ENCODE peak calls at places on chromosomes 13 and 19, in five cellular contexts. One of them, this sample, is unnamed.

GRCh38 chr13:81610613-81611012 is 1269.7 kb upstream of the SPRY2 start:
- DNase-seq in H1: no peak
- DNase-seq in IMR-90: no peak
- DNase-seq in neuronal stem cell: no peak
- DNase-seq in mesendoderm: no peak
- DNase-seq in this sample: no peak

GRCh38 chr19:55340784-55341147 is 1.1 kb downstream of the KMT5C start:
- DNase-seq in H1: no peak
- DNase-seq in IMR-90: no peak
- DNase-seq in neuronal stem cell: no peak
- DNase-seq in mesendoderm: no peak
- DNase-seq in this sample: peak

GRCh38 chr13:54029226-54029625 is 1000.6 kb downstream of the OLFM4 start:
- DNase-seq in H1: peak
- DNase-seq in IMR-90: no peak
- DNase-seq in neuronal stem cell: peak
- DNase-seq in mesendoderm: peak
- DNase-seq in this sample: peak

GRCh38 chr19:52941941-52942370 is 18.7 kb upstream of the ZNF888 start:
- DNase-seq in H1: no peak
- DNase-seq in IMR-90: peak
- DNase-seq in neuronal stem cell: no peak
- DNase-seq in mesendoderm: peak
- DNase-seq in this sample: peak

GRCh38 chr13:34044660-34045080 is 226.7 kb downstream of the RFC3 start:
- DNase-seq in H1: no peak
- DNase-seq in IMR-90: peak
- DNase-seq in neuronal stem cell: no peak
- DNase-seq in mesendoderm: no peak
- DNase-seq in this sample: peak

GRCh38 chr19:41945135-41945766 is 13.9 kb downstream of the RABAC1 start:
- DNase-seq in H1: no peak
- DNase-seq in IMR-90: no peak
- DNase-seq in neuronal stem cell: no peak
- DNase-seq in mesendoderm: no peak
- DNase-seq in this sample: no peak

GRCh38 chr13:95564948-95565347 is 12.4 kb downstream of the CLDN10 start:
- DNase-seq in H1: no peak
- DNase-seq in IMR-90: peak
- DNase-seq in neuronal stem cell: no peak
- DNase-seq in mesendoderm: no peak
- DNase-seq in this sample: peak

GRCh38 chr19:10334340-10335148 is 1.2 kb upstream of the RAVER1 start:
- DNase-seq in H1: peak
- DNase-seq in IMR-90: peak
- DNase-seq in neuronal stem cell: peak
- DNase-seq in mesendoderm: peak
- DNase-seq in this sample: peak

GRCh38 chr13:40164137-40164536 is 502.3 kb downstream of the FOXO1 start:
- DNase-seq in H1: no peak
- DNase-seq in IMR-90: no peak
- DNase-seq in neuronal stem cell: no peak
- DNase-seq in mesendoderm: no peak
- DNase-seq in this sample: peak

GRCh38 chr19:35911790-35912189 is 3.7 kb upstream of the TYROBP start:
- DNase-seq in H1: no peak
- DNase-seq in IMR-90: peak
- DNase-seq in neuronal stem cell: no peak
- DNase-seq in mesendoderm: no peak
- DNase-seq in this sample: no peak

GRCh38 chr19:13181747-13182388 is 31.7 kb downstream of the IER2 start:
- DNase-seq in H1: no peak
- DNase-seq in IMR-90: peak
- DNase-seq in neuronal stem cell: no peak
- DNase-seq in mesendoderm: no peak
- DNase-seq in this sample: no peak

GRCh38 chr13:66665991-66666390 is 564.1 kb downstream of the PCDH9 start:
- DNase-seq in H1: no peak
- DNase-seq in IMR-90: peak
- DNase-seq in neuronal stem cell: peak
- DNase-seq in mesendoderm: peak
- DNase-seq in this sample: no peak

GRCh38 chr13:27007166-27007565 is 164.4 kb downstream of the USP12 start:
- DNase-seq in H1: no peak
- DNase-seq in IMR-90: no peak
- DNase-seq in neuronal stem cell: no peak
- DNase-seq in mesendoderm: no peak
- DNase-seq in this sample: no peak

GRCh38 chr19:2282062-2282861 is at the start of gene PEAK3:
- DNase-seq in H1: no peak
- DNase-seq in IMR-90: peak
- DNase-seq in neuronal stem cell: no peak
- DNase-seq in mesendoderm: peak
- DNase-seq in this sample: peak

GRCh38 chr19:18119243-18120105 is 21.9 kb downstream of the MAST3 start:
- DNase-seq in H1: no peak
- DNase-seq in IMR-90: no peak
- DNase-seq in neuronal stem cell: no peak
- DNase-seq in mesendoderm: no peak
- DNase-seq in this sample: no peak

GRCh38 chr19:44759083-44759804 is 10.7 kb downstream of the BCL3 start:
- DNase-seq in H1: no peak
- DNase-seq in IMR-90: no peak
- DNase-seq in neuronal stem cell: no peak
- DNase-seq in mesendoderm: no peak
- DNase-seq in this sample: no peak

GRCh38 chr19:36013280-36014028 is 559 bp downstream of the ALKBH6 start:
- DNase-seq in H1: no peak
- DNase-seq in IMR-90: no peak
- DNase-seq in neuronal stem cell: no peak
- DNase-seq in mesendoderm: no peak
- DNase-seq in this sample: no peak

GRCh38 chr19:7470540-7471305 is 18.1 kb downstream of the PEX11G start:
- DNase-seq in H1: no peak
- DNase-seq in IMR-90: no peak
- DNase-seq in neuronal stem cell: no peak
- DNase-seq in mesendoderm: no peak
- DNase-seq in this sample: no peak

GRCh38 chr19:7618771-7619510 is 10.4 kb downstream of the XAB2 start:
- DNase-seq in H1: no peak
- DNase-seq in IMR-90: no peak
- DNase-seq in neuronal stem cell: no peak
- DNase-seq in mesendoderm: no peak
- DNase-seq in this sample: no peak

GRCh38 chr13:98752111-98752941 is at the start of gene SLC15A1:
- DNase-seq in H1: no peak
- DNase-seq in IMR-90: no peak
- DNase-seq in neuronal stem cell: no peak
- DNase-seq in mesendoderm: no peak
- DNase-seq in this sample: no peak

GRCh38 chr19:41624515-41624914 is 2.4 kb downstream of the CEACAM4 start:
- DNase-seq in H1: no peak
- DNase-seq in IMR-90: no peak
- DNase-seq in neuronal stem cell: no peak
- DNase-seq in mesendoderm: no peak
- DNase-seq in this sample: no peak

GRCh38 chr13:49399801-49400472 is 43.9 kb downstream of the CAB39L start:
- DNase-seq in H1: no peak
- DNase-seq in IMR-90: no peak
- DNase-seq in neuronal stem cell: no peak
- DNase-seq in mesendoderm: no peak
- DNase-seq in this sample: peak

GRCh38 chr13:35826626-35827254 is 304.4 kb downstream of the DCLK1 start:
- DNase-seq in H1: no peak
- DNase-seq in IMR-90: no peak
- DNase-seq in neuronal stem cell: no peak
- DNase-seq in mesendoderm: peak
- DNase-seq in this sample: no peak

GRCh38 chr13:94956407-94957110 is 244.2 kb upstream of the SOX21 start:
- DNase-seq in H1: no peak
- DNase-seq in IMR-90: no peak
- DNase-seq in neuronal stem cell: no peak
- DNase-seq in mesendoderm: no peak
- DNase-seq in this sample: no peak

GRCh38 chr13:46580362-46580839 is 27.4 kb downstream of the LRCH1 start:
- DNase-seq in H1: no peak
- DNase-seq in IMR-90: no peak
- DNase-seq in neuronal stem cell: no peak
- DNase-seq in mesendoderm: no peak
- DNase-seq in this sample: peak

GRCh38 chr13:46575321-46575721 is 22.4 kb downstream of the LRCH1 start:
- DNase-seq in H1: no peak
- DNase-seq in IMR-90: peak
- DNase-seq in neuronal stem cell: no peak
- DNase-seq in mesendoderm: no peak
- DNase-seq in this sample: no peak

GRCh38 chr13:46578590-46578975 is 25.6 kb downstream of the LRCH1 start:
- DNase-seq in H1: no peak
- DNase-seq in IMR-90: no peak
- DNase-seq in neuronal stem cell: no peak
- DNase-seq in mesendoderm: no peak
- DNase-seq in this sample: no peak

GRCh38 chr13:46575843-46576242 is 22.9 kb downstream of the LRCH1 start:
- DNase-seq in H1: no peak
- DNase-seq in IMR-90: peak
- DNase-seq in neuronal stem cell: no peak
- DNase-seq in mesendoderm: no peak
- DNase-seq in this sample: no peak

DNA sequence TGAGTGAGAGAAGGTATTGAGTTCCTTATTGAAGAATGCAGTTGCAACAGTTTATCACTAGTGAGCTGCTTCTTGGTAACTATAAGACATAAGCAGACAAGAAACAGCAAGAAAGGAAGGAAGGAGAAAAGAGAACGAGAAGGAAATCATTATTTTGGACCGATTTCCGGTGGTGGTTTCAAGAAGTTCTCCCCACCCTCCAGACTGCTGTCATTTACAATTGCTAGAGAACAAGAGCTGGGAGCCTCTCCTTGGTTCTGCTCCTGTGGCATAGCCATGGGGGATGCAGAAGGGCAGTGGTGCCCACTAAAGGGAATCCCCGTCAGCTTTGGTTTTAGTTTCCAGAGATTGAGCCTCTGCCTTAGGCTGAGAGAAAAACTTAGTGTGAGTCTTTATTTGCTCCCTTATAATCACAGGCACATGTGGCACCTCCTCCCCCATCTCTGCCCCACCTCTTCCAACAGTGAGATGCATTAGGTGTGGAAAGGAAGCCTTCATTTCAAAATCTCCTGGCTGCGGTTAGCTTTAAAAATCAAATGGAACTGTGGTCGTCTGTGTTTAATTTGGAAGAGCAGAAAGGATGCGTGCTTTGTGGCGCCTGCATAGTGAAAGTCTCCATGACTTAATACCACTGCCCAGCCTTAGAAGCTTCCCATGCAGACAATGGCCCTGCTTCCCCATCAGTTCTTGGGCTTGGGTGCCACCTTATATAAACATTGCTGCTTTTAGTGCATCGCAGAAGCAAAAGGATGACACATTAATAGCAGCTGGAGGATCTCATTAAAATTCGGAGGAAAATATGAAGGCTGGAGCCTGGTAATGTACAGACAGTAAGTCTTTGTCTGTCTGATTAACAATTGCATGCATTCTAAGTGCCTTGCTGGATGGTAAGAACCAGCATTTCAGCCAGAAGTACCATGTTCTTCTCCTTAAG is 25.0 kb downstream of the LRCH1 start:
- DNase-seq in H1: no peak
- DNase-seq in IMR-90: peak
- DNase-seq in neuronal stem cell: no peak
- DNase-seq in mesendoderm: no peak
- DNase-seq in this sample: no peak
- H3K4me2 ChIP-seq in H1: no peak
- H3K4me2 ChIP-seq in IMR-90: peak
- H3K4me2 ChIP-seq in neuronal stem cell: no peak
- H3K4me2 ChIP-seq in mesendoderm: no peak
- H3K4me2 ChIP-seq in this sample: no peak

GRCh38 chr13:110950356-110950755 is 35.5 kb upstream of the ANKRD10 start:
- DNase-seq in H1: no peak
- DNase-seq in IMR-90: no peak
- DNase-seq in neuronal stem cell: no peak
- DNase-seq in mesendoderm: no peak
- DNase-seq in this sample: no peak

GRCh38 chr13:110953416-110953815 is 38.5 kb upstream of the ANKRD10 start:
- DNase-seq in H1: no peak
- DNase-seq in IMR-90: no peak
- DNase-seq in neuronal stem cell: no peak
- DNase-seq in mesendoderm: no peak
- DNase-seq in this sample: no peak

GRCh38 chr13:110950819-110951570 is 36.1 kb upstream of the ANKRD10 start:
- DNase-seq in H1: no peak
- DNase-seq in IMR-90: no peak
- DNase-seq in neuronal stem cell: no peak
- DNase-seq in mesendoderm: no peak
- DNase-seq in this sample: no peak

GRCh38 chr13:110957181-110957884 is 42.5 kb upstream of the ANKRD10 start:
- DNase-seq in H1: no peak
- DNase-seq in IMR-90: peak
- DNase-seq in neuronal stem cell: no peak
- DNase-seq in mesendoderm: peak
- DNase-seq in this sample: no peak

GRCh38 chr13:110953833-110954532 is 39.1 kb upstream of the ANKRD10 start:
- DNase-seq in H1: no peak
- DNase-seq in IMR-90: no peak
- DNase-seq in neuronal stem cell: no peak
- DNase-seq in mesendoderm: no peak
- DNase-seq in this sample: no peak
- H3K4ac ChIP-seq in H1: no peak
- H3K4ac ChIP-seq in IMR-90: peak
- H3K4ac ChIP-seq in neuronal stem cell: no peak
- H3K4ac ChIP-seq in mesendoderm: no peak
- H3K4ac ChIP-seq in this sample: no peak

DNA sequence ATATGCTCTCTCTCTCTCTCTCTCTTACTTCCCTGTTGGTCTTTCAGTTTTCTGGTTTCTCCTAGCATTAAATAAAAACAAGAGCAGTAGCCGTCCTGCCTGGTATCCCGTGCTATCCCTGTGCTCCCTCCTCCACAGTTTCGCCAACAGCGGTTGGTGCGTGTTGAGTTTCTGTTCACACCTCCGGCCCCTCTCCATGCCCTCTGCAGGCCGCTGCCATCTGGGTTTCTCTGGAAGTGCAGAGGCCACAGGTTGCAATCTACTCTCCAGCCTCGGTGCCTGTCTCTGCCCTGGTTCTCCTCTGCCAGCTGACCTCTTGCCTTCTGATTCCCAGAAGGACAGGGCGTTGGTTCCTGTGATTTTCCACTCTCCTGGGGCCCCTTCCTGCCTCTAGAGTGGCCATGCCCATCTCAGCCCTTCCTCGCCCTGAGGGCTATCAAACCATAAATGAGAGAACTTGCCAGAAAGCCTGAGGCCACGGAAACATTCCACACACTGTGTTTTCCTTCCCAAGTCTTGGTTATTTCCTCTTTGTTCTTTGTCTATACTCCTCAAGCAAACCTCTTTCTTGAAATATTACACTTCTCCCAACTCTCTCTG is 146.3 kb downstream of the SHISA2 start:
- DNase-seq in H1: no peak
- DNase-seq in IMR-90: no peak
- DNase-seq in neuronal stem cell: no peak
- DNase-seq in mesendoderm: peak
- DNase-seq in this sample: no peak
- H3K4me2 ChIP-seq in H1: no peak
- H3K4me2 ChIP-seq in IMR-90: no peak
- H3K4me2 ChIP-seq in neuronal stem cell: no peak
- H3K4me2 ChIP-seq in mesendoderm: no peak
- H3K4me2 ChIP-seq in this sample: no peak

GRCh38 chr13:43054803-43055802 is 31.7 kb downstream of the DNAJC15 start:
- DNase-seq in H1: no peak
- DNase-seq in IMR-90: peak
- DNase-seq in neuronal stem cell: peak
- DNase-seq in mesendoderm: peak
- DNase-seq in this sample: peak
- H3K4ac ChIP-seq in H1: no peak
- H3K4ac ChIP-seq in IMR-90: peak
- H3K4ac ChIP-seq in neuronal stem cell: no peak
- H3K4ac ChIP-seq in mesendoderm: no peak
- H3K4ac ChIP-seq in this sample: peak